ENCODE peak calls at places on chromosomes 2 and 18, in nine cellular contexts. One of them, this sample, is unnamed.

GRCh38 chr18:61949946-61950345 is 57.1 kb upstream of the RNF152 start:
- DNase-seq in NCI-H2081: no peak
- DNase-seq in GM23248: peak; percentile 48
- DNase-seq in neuronal stem cell: no peak
- DNase-seq in ACHN: no peak
- DNase-seq in glomerular endothelial cell: no peak
- DNase-seq in omental fat pad: no peak
- DNase-seq in T-helper 9 cell: no peak
- DNase-seq in activated T-cell treated with anti-CD3 and anti-CD28 coated beads for 48 hours: no peak
- DNase-seq in this sample: peak; percentile 67

GRCh38 chr2:31925517-31925916 is 85.3 kb downstream of the MEMO1 start:
- DNase-seq in activated T-cell treated with anti-CD3 and anti-CD28 coated beads for 48 hours: no peak
- DNase-seq in NCI-H2081: no peak
- DNase-seq in neuronal stem cell: no peak
- DNase-seq in omental fat pad: no peak
- DNase-seq in GM23248: no peak
- DNase-seq in ACHN: no peak
- DNase-seq in glomerular endothelial cell: no peak
- DNase-seq in T-helper 9 cell: no peak
- DNase-seq in this sample: no peak

GRCh38 chr2:23594079-23594494 is 209.1 kb downstream of the KLHL29 start:
- DNase-seq in T-helper 9 cell: no peak
- DNase-seq in glomerular endothelial cell: no peak
- DNase-seq in omental fat pad: no peak
- DNase-seq in neuronal stem cell: no peak
- DNase-seq in ACHN: no peak
- DNase-seq in activated T-cell treated with anti-CD3 and anti-CD28 coated beads for 48 hours: no peak
- DNase-seq in GM23248: no peak
- DNase-seq in NCI-H2081: peak; percentile 99
- DNase-seq in this sample: no peak

GRCh38 chr2:187215576-187216240 is 232.3 kb downstream of the CALCRL start:
- DNase-seq in T-helper 9 cell: no peak
- DNase-seq in omental fat pad: no peak
- DNase-seq in neuronal stem cell: no peak
- DNase-seq in glomerular endothelial cell: no peak
- DNase-seq in GM23248: peak; percentile 37
- DNase-seq in NCI-H2081: no peak
- DNase-seq in activated T-cell treated with anti-CD3 and anti-CD28 coated beads for 48 hours: no peak
- DNase-seq in ACHN: peak; percentile 30
- DNase-seq in this sample: peak; percentile 25

GRCh38 chr2:86695053-86695691 is 24.9 kb upstream of the RMND5A start:
- DNase-seq in GM23248: peak; percentile 11
- DNase-seq in ACHN: peak; percentile 30
- DNase-seq in activated T-cell treated with anti-CD3 and anti-CD28 coated beads for 48 hours: peak; percentile 2
- DNase-seq in NCI-H2081: no peak
- DNase-seq in T-helper 9 cell: no peak
- DNase-seq in glomerular endothelial cell: no peak
- DNase-seq in neuronal stem cell: no peak
- DNase-seq in omental fat pad: no peak
- DNase-seq in this sample: no peak

GRCh38 chr2:74458957-74459290 is 686 bp downstream of the WBP1 start:
- DNase-seq in T-helper 9 cell: no peak
- DNase-seq in neuronal stem cell: no peak
- DNase-seq in glomerular endothelial cell: no peak
- DNase-seq in activated T-cell treated with anti-CD3 and anti-CD28 coated beads for 48 hours: no peak
- DNase-seq in NCI-H2081: no peak
- DNase-seq in omental fat pad: no peak
- DNase-seq in GM23248: peak; percentile 48
- DNase-seq in ACHN: no peak
- DNase-seq in this sample: no peak

GRCh38 chr2:240240017-240240416 is 99.6 kb upstream of the OTOS start:
- DNase-seq in ACHN: no peak
- DNase-seq in omental fat pad: no peak
- DNase-seq in T-helper 9 cell: no peak
- DNase-seq in activated T-cell treated with anti-CD3 and anti-CD28 coated beads for 48 hours: no peak
- DNase-seq in GM23248: no peak
- DNase-seq in NCI-H2081: no peak
- DNase-seq in neuronal stem cell: no peak
- DNase-seq in glomerular endothelial cell: no peak
- DNase-seq in this sample: no peak

GRCh38 chr2:128603411-128603924 is 284.8 kb upstream of the HS6ST1 start:
- DNase-seq in NCI-H2081: no peak
- DNase-seq in neuronal stem cell: no peak
- DNase-seq in T-helper 9 cell: no peak
- DNase-seq in ACHN: no peak
- DNase-seq in omental fat pad: no peak
- DNase-seq in glomerular endothelial cell: no peak
- DNase-seq in GM23248: no peak
- DNase-seq in activated T-cell treated with anti-CD3 and anti-CD28 coated beads for 48 hours: no peak
- DNase-seq in this sample: no peak

GRCh38 chr18:6929370-6930102 is 188.1 kb downstream of the LAMA1 start:
- DNase-seq in neuronal stem cell: no peak
- DNase-seq in GM23248: no peak
- DNase-seq in omental fat pad: no peak
- DNase-seq in NCI-H2081: no peak
- DNase-seq in activated T-cell treated with anti-CD3 and anti-CD28 coated beads for 48 hours: no peak
- DNase-seq in ACHN: no peak
- DNase-seq in glomerular endothelial cell: no peak
- DNase-seq in T-helper 9 cell: no peak
- DNase-seq in this sample: no peak

GRCh38 chr2:168427451-168427850 is 28.6 kb upstream of the CERS6 start:
- DNase-seq in neuronal stem cell: no peak
- DNase-seq in ACHN: no peak
- DNase-seq in omental fat pad: no peak
- DNase-seq in activated T-cell treated with anti-CD3 and anti-CD28 coated beads for 48 hours: no peak
- DNase-seq in GM23248: peak; percentile 57
- DNase-seq in T-helper 9 cell: no peak
- DNase-seq in NCI-H2081: no peak
- DNase-seq in glomerular endothelial cell: no peak
- DNase-seq in this sample: peak; percentile 95

GRCh38 chr2:5696351-5696740 is 4.2 kb downstream of the SOX11 start:
- DNase-seq in NCI-H2081: peak; percentile 70
- DNase-seq in omental fat pad: no peak
- DNase-seq in GM23248: peak; percentile 40
- DNase-seq in ACHN: peak; percentile 51
- DNase-seq in T-helper 9 cell: no peak
- DNase-seq in neuronal stem cell: no peak
- DNase-seq in glomerular endothelial cell: no peak
- DNase-seq in activated T-cell treated with anti-CD3 and anti-CD28 coated beads for 48 hours: no peak
- DNase-seq in this sample: no peak

GRCh38 chr2:43030551-43031025 is 195.8 kb downstream of the ZFP36L2 start:
- DNase-seq in activated T-cell treated with anti-CD3 and anti-CD28 coated beads for 48 hours: no peak
- DNase-seq in ACHN: no peak
- DNase-seq in omental fat pad: no peak
- DNase-seq in neuronal stem cell: no peak
- DNase-seq in GM23248: no peak
- DNase-seq in NCI-H2081: no peak
- DNase-seq in glomerular endothelial cell: no peak
- DNase-seq in T-helper 9 cell: no peak
- DNase-seq in this sample: no peak

GRCh38 chr18:60649107-60649506 is 276.5 kb upstream of the MC4R start:
- DNase-seq in NCI-H2081: peak; percentile 36
- DNase-seq in activated T-cell treated with anti-CD3 and anti-CD28 coated beads for 48 hours: no peak
- DNase-seq in T-helper 9 cell: no peak
- DNase-seq in neuronal stem cell: no peak
- DNase-seq in glomerular endothelial cell: no peak
- DNase-seq in ACHN: no peak
- DNase-seq in omental fat pad: no peak
- DNase-seq in GM23248: no peak
- DNase-seq in this sample: no peak